ENCODE peak calls at places on chromosome 10, in nine cellular contexts. One of them, this sample, is unnamed.

GRCh38 chr10:54002077-54002476 is 799.0 kb downstream of the PCDH15 start:
- DNase-seq in OCI-LY7: no peak
- DNase-seq in occipital lobe: no peak
- DNase-seq in mammary epithelial cell: no peak
- DNase-seq in thoracic aorta: no peak
- DNase-seq in NCI-H2107: no peak
- DNase-seq in bronchial epithelial cell: no peak
- DNase-seq in endothelial cell of umbilical vein: no peak
- DNase-seq in foreskin fibroblast: no peak
- DNase-seq in this sample: no peak

GRCh38 chr10:30368065-30368718 is 19.1 kb upstream of the MTPAP start:
- DNase-seq in OCI-LY7: no peak
- DNase-seq in occipital lobe: no peak
- DNase-seq in mammary epithelial cell: peak; percentile 39
- DNase-seq in thoracic aorta: no peak
- DNase-seq in NCI-H2107: no peak
- DNase-seq in bronchial epithelial cell: peak; percentile 42
- DNase-seq in endothelial cell of umbilical vein: no peak
- DNase-seq in foreskin fibroblast: peak; percentile 20
- DNase-seq in this sample: no peak

GRCh38 chr10:118832242-118832651 is 77.5 kb upstream of the CACUL1 start:
- DNase-seq in OCI-LY7: no peak
- DNase-seq in occipital lobe: peak; percentile 9
- DNase-seq in mammary epithelial cell: no peak
- DNase-seq in thoracic aorta: no peak
- DNase-seq in NCI-H2107: no peak
- DNase-seq in bronchial epithelial cell: no peak
- DNase-seq in endothelial cell of umbilical vein: peak; percentile 15
- DNase-seq in foreskin fibroblast: no peak
- DNase-seq in this sample: peak; percentile 25

GRCh38 chr10:124632064-124632531 is 112.1 kb downstream of the FAM53B start:
- DNase-seq in OCI-LY7: no peak
- DNase-seq in occipital lobe: no peak
- DNase-seq in mammary epithelial cell: peak; percentile 82
- DNase-seq in thoracic aorta: no peak
- DNase-seq in NCI-H2107: no peak
- DNase-seq in bronchial epithelial cell: peak; percentile 65
- DNase-seq in endothelial cell of umbilical vein: peak; percentile 31
- DNase-seq in foreskin fibroblast: no peak
- DNase-seq in this sample: peak; percentile 76

GRCh38 chr10:78331391-78331922 is 297.8 kb downstream of the RPS24 start:
- DNase-seq in OCI-LY7: no peak
- DNase-seq in occipital lobe: no peak
- DNase-seq in mammary epithelial cell: no peak
- DNase-seq in thoracic aorta: peak; percentile 26
- DNase-seq in NCI-H2107: no peak
- DNase-seq in bronchial epithelial cell: no peak
- DNase-seq in endothelial cell of umbilical vein: no peak
- DNase-seq in foreskin fibroblast: no peak
- DNase-seq in this sample: no peak

GRCh38 chr10:62327897-62328296 is 46.3 kb upstream of the ZNF365 start:
- DNase-seq in OCI-LY7: no peak
- DNase-seq in occipital lobe: no peak
- DNase-seq in mammary epithelial cell: peak; percentile 42
- DNase-seq in thoracic aorta: no peak
- DNase-seq in NCI-H2107: no peak
- DNase-seq in bronchial epithelial cell: no peak
- DNase-seq in endothelial cell of umbilical vein: no peak
- DNase-seq in foreskin fibroblast: peak; percentile 47
- DNase-seq in this sample: no peak

GRCh38 chr10:109427421-109427820 is 495.9 kb downstream of the XPNPEP1 start:
- DNase-seq in OCI-LY7: no peak
- DNase-seq in occipital lobe: no peak
- DNase-seq in mammary epithelial cell: peak; percentile 2
- DNase-seq in thoracic aorta: no peak
- DNase-seq in NCI-H2107: no peak
- DNase-seq in bronchial epithelial cell: no peak
- DNase-seq in endothelial cell of umbilical vein: no peak
- DNase-seq in foreskin fibroblast: no peak
- DNase-seq in this sample: no peak

GRCh38 chr10:14184841-14185500 is 145.8 kb downstream of the FRMD4A start:
- DNase-seq in OCI-LY7: peak; percentile 74
- DNase-seq in occipital lobe: no peak
- DNase-seq in mammary epithelial cell: peak; percentile 87
- DNase-seq in thoracic aorta: no peak
- DNase-seq in NCI-H2107: no peak
- DNase-seq in bronchial epithelial cell: peak; percentile 89
- DNase-seq in endothelial cell of umbilical vein: peak; percentile 14
- DNase-seq in foreskin fibroblast: no peak
- DNase-seq in this sample: peak; percentile 4

GRCh38 chr10:29243750-29244149 is 45.1 kb upstream of the LYZL1 start:
- DNase-seq in OCI-LY7: no peak
- DNase-seq in occipital lobe: no peak
- DNase-seq in mammary epithelial cell: peak; percentile 14
- DNase-seq in thoracic aorta: no peak
- DNase-seq in NCI-H2107: no peak
- DNase-seq in bronchial epithelial cell: peak; percentile 13
- DNase-seq in endothelial cell of umbilical vein: peak; percentile 47
- DNase-seq in foreskin fibroblast: no peak
- DNase-seq in this sample: peak; percentile 14

GRCh38 chr10:101028446-101029244 is 2.3 kb downstream of the PDZD7 start:
- DNase-seq in OCI-LY7: no peak
- DNase-seq in occipital lobe: no peak
- DNase-seq in mammary epithelial cell: no peak
- DNase-seq in thoracic aorta: no peak
- DNase-seq in NCI-H2107: no peak
- DNase-seq in bronchial epithelial cell: no peak
- DNase-seq in endothelial cell of umbilical vein: no peak
- DNase-seq in foreskin fibroblast: no peak
- DNase-seq in this sample: no peak

GRCh38 chr10:79136227-79137005 is 67.7 kb downstream of the ZMIZ1 start:
- DNase-seq in OCI-LY7: peak; percentile 17
- DNase-seq in occipital lobe: no peak
- DNase-seq in mammary epithelial cell: no peak
- DNase-seq in thoracic aorta: no peak
- DNase-seq in NCI-H2107: no peak
- DNase-seq in bronchial epithelial cell: no peak
- DNase-seq in endothelial cell of umbilical vein: no peak
- DNase-seq in foreskin fibroblast: no peak
- DNase-seq in this sample: no peak

GRCh38 chr10:96488161-96488935 is 25.4 kb downstream of the TLL2 start:
- DNase-seq in OCI-LY7: no peak
- DNase-seq in occipital lobe: no peak
- DNase-seq in mammary epithelial cell: no peak
- DNase-seq in thoracic aorta: no peak
- DNase-seq in NCI-H2107: no peak
- DNase-seq in bronchial epithelial cell: no peak
- DNase-seq in endothelial cell of umbilical vein: no peak
- DNase-seq in foreskin fibroblast: no peak
- DNase-seq in this sample: no peak

GRCh38 chr10:18463673-18464211 is 187.6 kb downstream of the NSUN6 start:
- DNase-seq in OCI-LY7: no peak
- DNase-seq in occipital lobe: no peak
- DNase-seq in mammary epithelial cell: no peak
- DNase-seq in thoracic aorta: no peak
- DNase-seq in NCI-H2107: no peak
- DNase-seq in bronchial epithelial cell: no peak
- DNase-seq in endothelial cell of umbilical vein: no peak
- DNase-seq in foreskin fibroblast: no peak
- DNase-seq in this sample: no peak

GRCh38 chr10:47029181-47029971 is 118.1 kb downstream of the PTPN20 start:
- DNase-seq in OCI-LY7: no peak
- DNase-seq in occipital lobe: no peak
- DNase-seq in mammary epithelial cell: no peak
- DNase-seq in thoracic aorta: no peak
- DNase-seq in NCI-H2107: no peak
- DNase-seq in bronchial epithelial cell: no peak
- DNase-seq in endothelial cell of umbilical vein: no peak
- DNase-seq in foreskin fibroblast: no peak
- DNase-seq in this sample: no peak

GRCh38 chr10:71213761-71214440 is 1.5 kb downstream of the UNC5B start:
- DNase-seq in OCI-LY7: no peak
- DNase-seq in occipital lobe: no peak
- DNase-seq in mammary epithelial cell: peak; percentile 56
- DNase-seq in thoracic aorta: no peak
- DNase-seq in NCI-H2107: no peak
- DNase-seq in bronchial epithelial cell: peak; percentile 62
- DNase-seq in endothelial cell of umbilical vein: peak; percentile 29
- DNase-seq in foreskin fibroblast: peak; percentile 72
- DNase-seq in this sample: peak; percentile 44

GRCh38 chr10:98446121-98446655 is 547 bp downstream of the HPS1 start:
- DNase-seq in OCI-LY7: no peak
- DNase-seq in occipital lobe: peak; percentile 30
- DNase-seq in mammary epithelial cell: peak; percentile 27
- DNase-seq in thoracic aorta: no peak
- DNase-seq in NCI-H2107: no peak
- DNase-seq in bronchial epithelial cell: peak; percentile 18
- DNase-seq in endothelial cell of umbilical vein: peak; percentile 36
- DNase-seq in foreskin fibroblast: no peak
- DNase-seq in this sample: peak; percentile 47

GRCh38 chr10:26269754-26270153 is 53.2 kb downstream of the GAD2 start:
- DNase-seq in OCI-LY7: peak; percentile 71
- DNase-seq in occipital lobe: no peak
- DNase-seq in mammary epithelial cell: no peak
- DNase-seq in thoracic aorta: no peak
- DNase-seq in NCI-H2107: peak; percentile 18
- DNase-seq in bronchial epithelial cell: peak; percentile 16
- DNase-seq in endothelial cell of umbilical vein: no peak
- DNase-seq in foreskin fibroblast: no peak
- DNase-seq in this sample: no peak

GRCh38 chr10:49457686-49458085 is 61.8 kb upstream of the DRGX start:
- DNase-seq in OCI-LY7: no peak
- DNase-seq in occipital lobe: no peak
- DNase-seq in mammary epithelial cell: no peak
- DNase-seq in thoracic aorta: no peak
- DNase-seq in NCI-H2107: no peak
- DNase-seq in bronchial epithelial cell: no peak
- DNase-seq in endothelial cell of umbilical vein: no peak
- DNase-seq in foreskin fibroblast: no peak
- DNase-seq in this sample: no peak

GRCh38 chr10:102776779-102777417 is 33.1 kb downstream of the WBP1L start:
- DNase-seq in OCI-LY7: no peak
- DNase-seq in occipital lobe: peak; percentile 37
- DNase-seq in mammary epithelial cell: peak; percentile 91
- DNase-seq in thoracic aorta: peak; percentile 85
- DNase-seq in NCI-H2107: no peak
- DNase-seq in bronchial epithelial cell: peak; percentile 94
- DNase-seq in endothelial cell of umbilical vein: peak; percentile 92
- DNase-seq in foreskin fibroblast: peak; percentile 94
- DNase-seq in this sample: peak; percentile 93

GRCh38 chr10:124385627-124386185 is 33.0 kb downstream of the OAT start:
- DNase-seq in OCI-LY7: no peak
- DNase-seq in occipital lobe: no peak
- DNase-seq in mammary epithelial cell: no peak
- DNase-seq in thoracic aorta: no peak
- DNase-seq in NCI-H2107: no peak
- DNase-seq in bronchial epithelial cell: no peak
- DNase-seq in endothelial cell of umbilical vein: no peak
- DNase-seq in foreskin fibroblast: no peak
- DNase-seq in this sample: no peak

GRCh38 chr10:48944171-48944570 is 4.5 kb upstream of the LRRC18 start:
- DNase-seq in OCI-LY7: no peak
- DNase-seq in occipital lobe: no peak
- DNase-seq in mammary epithelial cell: no peak
- DNase-seq in thoracic aorta: no peak
- DNase-seq in NCI-H2107: no peak
- DNase-seq in bronchial epithelial cell: no peak
- DNase-seq in endothelial cell of umbilical vein: no peak
- DNase-seq in foreskin fibroblast: no peak
- DNase-seq in this sample: no peak

GRCh38 chr10:102796407-102797176 is 40.6 kb downstream of the CYP17A1 start:
- DNase-seq in OCI-LY7: peak; percentile 73
- DNase-seq in occipital lobe: peak; percentile 38
- DNase-seq in mammary epithelial cell: no peak
- DNase-seq in thoracic aorta: no peak
- DNase-seq in NCI-H2107: no peak
- DNase-seq in bronchial epithelial cell: no peak
- DNase-seq in endothelial cell of umbilical vein: peak; percentile 85
- DNase-seq in foreskin fibroblast: peak; percentile 48
- DNase-seq in this sample: peak; percentile 85

GRCh38 chr10:11617233-11617632 is 5.8 kb upstream of the USP6NL start:
- DNase-seq in OCI-LY7: peak; percentile 31
- DNase-seq in occipital lobe: no peak
- DNase-seq in mammary epithelial cell: no peak
- DNase-seq in thoracic aorta: no peak
- DNase-seq in NCI-H2107: no peak
- DNase-seq in bronchial epithelial cell: no peak
- DNase-seq in endothelial cell of umbilical vein: no peak
- DNase-seq in foreskin fibroblast: no peak
- DNase-seq in this sample: no peak

GRCh38 chr10:67669978-67670377 is 26.0 kb downstream of the CTNNA3 start:
- DNase-seq in OCI-LY7: no peak
- DNase-seq in occipital lobe: no peak
- DNase-seq in mammary epithelial cell: no peak
- DNase-seq in thoracic aorta: no peak
- DNase-seq in NCI-H2107: no peak
- DNase-seq in bronchial epithelial cell: no peak
- DNase-seq in endothelial cell of umbilical vein: peak; percentile 91
- DNase-seq in foreskin fibroblast: no peak
- DNase-seq in this sample: peak; percentile 30

GRCh38 chr10:129963831-129964501 is at the start of gene EBF3:
- DNase-seq in OCI-LY7: no peak
- DNase-seq in occipital lobe: no peak
- DNase-seq in mammary epithelial cell: peak; percentile 25
- DNase-seq in thoracic aorta: no peak
- DNase-seq in NCI-H2107: no peak
- DNase-seq in bronchial epithelial cell: no peak
- DNase-seq in endothelial cell of umbilical vein: peak; percentile 48
- DNase-seq in foreskin fibroblast: peak; percentile 65
- DNase-seq in this sample: peak; percentile 88

GRCh38 chr10:14971867-14972448 is 12.8 kb downstream of the MEIG1 start:
- DNase-seq in OCI-LY7: peak; percentile 65
- DNase-seq in occipital lobe: no peak
- DNase-seq in mammary epithelial cell: no peak
- DNase-seq in thoracic aorta: no peak
- DNase-seq in NCI-H2107: no peak
- DNase-seq in bronchial epithelial cell: peak; percentile 24
- DNase-seq in endothelial cell of umbilical vein: peak; percentile 33
- DNase-seq in foreskin fibroblast: no peak
- DNase-seq in this sample: peak; percentile 38

GRCh38 chr10:92641492-92641891 is 48.3 kb upstream of the HHEX start:
- DNase-seq in OCI-LY7: no peak
- DNase-seq in occipital lobe: no peak
- DNase-seq in mammary epithelial cell: no peak
- DNase-seq in thoracic aorta: no peak
- DNase-seq in NCI-H2107: no peak
- DNase-seq in bronchial epithelial cell: no peak
- DNase-seq in endothelial cell of umbilical vein: no peak
- DNase-seq in foreskin fibroblast: no peak
- DNase-seq in this sample: no peak

GRCh38 chr10:33800986-33801385 is 466.5 kb upstream of the NRP1 start:
- DNase-seq in OCI-LY7: no peak
- DNase-seq in occipital lobe: no peak
- DNase-seq in mammary epithelial cell: no peak
- DNase-seq in thoracic aorta: no peak
- DNase-seq in NCI-H2107: no peak
- DNase-seq in bronchial epithelial cell: peak; percentile 3
- DNase-seq in endothelial cell of umbilical vein: no peak
- DNase-seq in foreskin fibroblast: peak; percentile 27
- DNase-seq in this sample: no peak

GRCh38 chr10:126468876-126469643 is 80.8 kb upstream of the ADAM12 start:
- DNase-seq in OCI-LY7: no peak
- DNase-seq in occipital lobe: no peak
- DNase-seq in mammary epithelial cell: no peak
- DNase-seq in thoracic aorta: no peak
- DNase-seq in NCI-H2107: no peak
- DNase-seq in bronchial epithelial cell: no peak
- DNase-seq in endothelial cell of umbilical vein: no peak
- DNase-seq in foreskin fibroblast: peak; percentile 76
- DNase-seq in this sample: no peak

GRCh38 chr10:323651-324293 is 188.5 kb downstream of the ZMYND11 start:
- DNase-seq in OCI-LY7: no peak
- DNase-seq in occipital lobe: peak; percentile 57
- DNase-seq in mammary epithelial cell: peak; percentile 87
- DNase-seq in thoracic aorta: peak; percentile 69
- DNase-seq in NCI-H2107: no peak
- DNase-seq in bronchial epithelial cell: peak; percentile 91
- DNase-seq in endothelial cell of umbilical vein: peak; percentile 92
- DNase-seq in foreskin fibroblast: peak; percentile 96
- DNase-seq in this sample: peak; percentile 89

GRCh38 chr10:100878291-100878910 is 34.4 kb upstream of the SLF2 start:
- DNase-seq in OCI-LY7: peak; percentile 86
- DNase-seq in occipital lobe: peak; percentile 26
- DNase-seq in mammary epithelial cell: peak; percentile 46
- DNase-seq in thoracic aorta: no peak
- DNase-seq in NCI-H2107: peak; percentile 34
- DNase-seq in bronchial epithelial cell: peak; percentile 58
- DNase-seq in endothelial cell of umbilical vein: peak; percentile 57
- DNase-seq in foreskin fibroblast: peak; percentile 61
- DNase-seq in this sample: peak; percentile 83

This sample was measured in dermis blood vessel endothelial cell.